ENCODE peak calls at places on chromosomes 3 and 15, in six cellular contexts. J, G, X, H, C and D are unnamed samples.
A peak's percentile ranks its signal among the peaks of the same experiment; 100 is the strongest.

GRCh38 chr15:71957026-71957425 is 146.7 kb downstream of the NR2E3 start:
- DNase-seq in J (no peak), G (no peak), X (no peak), H (no peak), C (no peak), D (no peak)

GRCh38 chr15:100345438-100345837 is 3.7 kb upstream of the ADAMTS17 start:
- DNase-seq in J (no peak), G (no peak), X (no peak), H (no peak), C (no peak), D (no peak)

GRCh38 chr3:185188816-185189215 is 36.0 kb upstream of the C3orf70 start:
- DNase-seq in J (no peak), G (no peak), X (no peak), H (peak; percentile 16), C (no peak), D (no peak)

GRCh38 chr3:88991496-88991895 is 115.9 kb upstream of the EPHA3 start:
- DNase-seq in J (no peak), G (no peak), X (no peak), H (no peak), C (no peak), D (no peak)

GRCh38 chr3:181103605-181104004 is 114.1 kb upstream of the DNAJC19 start:
- DNase-seq in J (peak; percentile 33), G (peak; percentile 41), X (peak; percentile 44), H (no peak), C (no peak), D (no peak)

GRCh38 chr3:47409688-47410416 is 29.0 kb downstream of the PTPN23 start:
- DNase-seq in J (no peak), G (no peak), X (no peak), H (no peak), C (no peak), D (no peak)

GRCh38 chr3:5009506-5010100 is 30.4 kb downstream of the BHLHE40 start:
- DNase-seq in J (no peak), G (no peak), X (no peak), H (no peak), C (no peak), D (no peak)

GRCh38 chr3:137519602-137520001 is 244.5 kb upstream of the SOX14 start:
- DNase-seq in J (no peak), G (no peak), X (no peak), H (no peak), C (no peak), D (no peak)

GRCh38 chr3:113532698-113533533 is 561 bp downstream of the SIDT1 start:
- DNase-seq in J (no peak), G (peak; percentile 39), X (peak; percentile 63), H (no peak), C (peak; percentile 71), D (no peak)

GRCh38 chr3:137165117-137165806 is 207.5 kb downstream of the IL20RB start:
- DNase-seq in J (peak; percentile 46), G (no peak), X (no peak), H (no peak), C (no peak), D (peak; percentile 22)

GRCh38 chr3:176872771-176873209 is 324.5 kb downstream of the TBL1XR1 start:
- DNase-seq in J (peak; percentile 54), G (peak; percentile 49), X (peak; percentile 75), H (no peak), C (peak; percentile 38), D (no peak)

GRCh38 chr3:148975696-148976095 is 15.6 kb upstream of the GYG1 start:
- DNase-seq in J (no peak), G (no peak), X (no peak), H (no peak), C (no peak), D (no peak)

GRCh38 chr3:101224739-101225138 is 95.6 kb downstream of the IMPG2 start:
- DNase-seq in J (no peak), G (no peak), X (no peak), H (no peak), C (no peak), D (no peak)

GRCh38 chr3:182413682-182414081 is 379.6 kb upstream of the ATP11B start:
- DNase-seq in J (no peak), G (no peak), X (no peak), H (no peak), C (no peak), D (no peak)

GRCh38 chr15:72195101-72195511 is 2.5 kb downstream of the GRAMD2A start:
- DNase-seq in J (no peak), G (no peak), X (no peak), H (no peak), C (no peak), D (no peak)

GRCh38 chr3:193791041-193792032 is 198.3 kb downstream of the OPA1 start:
- DNase-seq in J (no peak), G (no peak), X (no peak), H (no peak), C (no peak), D (no peak)

GRCh38 chr3:125622381-125622788 is 27.1 kb upstream of the OSBPL11 start:
- DNase-seq in J (no peak), G (no peak), X (no peak), H (no peak), C (no peak), D (no peak)

GRCh38 chr3:72888546-72889309 is 882 bp downstream of the GXYLT2 start:
- DNase-seq in J (peak; percentile 1), G (peak; percentile 90), X (no peak), H (no peak), C (no peak), D (no peak)

GRCh38 chr3:83738202-83738601 is 1220.6 kb upstream of the CADM2 start:
- DNase-seq in J (no peak), G (no peak), X (no peak), H (no peak), C (no peak), D (no peak)

GRCh38 chr3:16848007-16848406 is 36.7 kb upstream of the PLCL2 start:
- DNase-seq in J (no peak), G (no peak), X (no peak), H (no peak), C (no peak), D (no peak)

GRCh38 chr15:31259562-31260252 is 66.9 kb upstream of the KLF13 start:
- DNase-seq in J (no peak), G (no peak), X (no peak), H (no peak), C (no peak), D (no peak)